ENCODE peak calls at places on chromosomes 16 and 17, in seven cellular contexts. H is cardiac septum; S is T follicular helper cell; E is stimulated activated effector memory CD8-positive, alpha-beta T cell treated with anti-CD3 and anti-CD28 coated beads, Interleukin-12 subunit alpha, Interleukin-12 subunit beta, amount 100 ng/mL, for 72 hours; P is stimulated activated CD4-positive, alpha-beta T cell treated with anti-CD3 and anti-CD28 coated beads, Interleukin-2, amount 100 ng/mL, for 24 hours; Q is activated CD4-positive, alpha-beta T cell treated with anti-CD3 and anti-CD28 coated beads for 48 hours; C is AG09309. R is an unnamed sample.

GRCh38 chr17:79023886-79024771 is at the start of gene C1QTNF1:
- DNase-seq in H (peak), S (no peak), E (no peak), P (no peak), Q (peak), C (no peak), R (peak)

GRCh38 chr16:74603848-74604247 is 3.1 kb downstream of the GLG1 start:
- DNase-seq in H (no peak), S (no peak), E (no peak), P (no peak), Q (no peak), C (no peak), R (peak)

GRCh38 chr16:27500801-27501200 is 48.9 kb downstream of the GTF3C1 start:
- DNase-seq in H (no peak), S (no peak), E (no peak), P (no peak), Q (no peak), C (no peak), R (no peak)

GRCh38 chr16:86878290-86879160 is 300.2 kb downstream of the FOXL1 start:
- DNase-seq in H (peak), S (no peak), E (no peak), P (no peak), Q (no peak), C (no peak), R (no peak)

GRCh38 chr16:89798832-89799370 is 17.5 kb downstream of the FANCA start:
- DNase-seq in H (no peak), S (no peak), E (no peak), P (no peak), Q (no peak), C (no peak), R (no peak)

GRCh38 chr17:77343031-77343866 is 202.5 kb downstream of the SEC14L1 start:
- DNase-seq in H (no peak), S (no peak), E (no peak), P (peak), Q (no peak), C (no peak), R (peak)

GRCh38 chr17:37541880-37542675 is 52.4 kb downstream of the DUSP14 start:
- DNase-seq in H (no peak), S (no peak), E (no peak), P (no peak), Q (no peak), C (peak), R (no peak)

GRCh38 chr16:80536246-80536645 is 4.5 kb upstream of the DYNLRB2 start:
- DNase-seq in H (no peak), S (no peak), E (no peak), P (no peak), Q (peak), C (no peak), R (no peak)

GRCh38 chr17:16074423-16074822 is 74.8 kb downstream of the TTC19 start:
- DNase-seq in H (no peak), S (no peak), E (no peak), P (no peak), Q (no peak), C (no peak), R (no peak)